ENCODE peak calls at places on chromosomes 13 and 19, in six cellular contexts. A, V, H, B, Z and I are unnamed samples.

GRCh38 chr19:41917676-41918075 is 10.6 kb downstream of the ERFL start:
- DNase-seq in A (no peak), H (no peak), V (no peak), B (no peak), Z (no peak), I (no peak)

GRCh38 chr19:54325194-54325621 is 12.2 kb upstream of the LILRA5 start:
- DNase-seq in A (no peak), B (peak), V (peak), Z (peak), H (no peak), I (peak)

GRCh38 chr13:48828962-48829405 is 146.7 kb upstream of the FNDC3A start:
- DNase-seq in A (peak), Z (peak), H (no peak), V (no peak), B (peak), I (no peak)

GRCh38 chr19:49017666-49018351 is 918 bp upstream of the LHB start:
- DNase-seq in Z (peak), A (peak), B (peak), H (peak), V (peak), I (no peak)

GRCh38 chr13:26051231-26052135 is at the start of gene SHISA2:
- DNase-seq in Z (peak), V (peak), B (peak), A (peak), H (peak), I (peak)

GRCh38 chr19:4570423-4570822 is 10.9 kb upstream of the SEMA6B start:
- DNase-seq in B (no peak), V (no peak), H (no peak), Z (no peak), A (no peak), I (no peak)

GRCh38 chr13:44331912-44332840 is 41.4 kb upstream of the SERP2 start:
- DNase-seq in Z (no peak), V (no peak), A (no peak), H (peak), B (peak), I (no peak)

GRCh38 chr19:56838930-56839664 is 1.4 kb downstream of the PEG3 start:
- DNase-seq in B (no peak), Z (peak), H (no peak), V (no peak), A (no peak), I (peak)

GRCh38 chr13:111474136-111475002 is 153.9 kb downstream of the TEX29 start:
- DNase-seq in H (peak), A (peak), B (peak), V (peak), Z (peak), I (peak)

GRCh38 chr13:94712287-94712811 is at the start of gene SOX21:
- DNase-seq in B (no peak), A (peak), Z (no peak), V (peak), H (no peak), I (no peak)

GRCh38 chr13:104750377-104750776 is 1684.2 kb upstream of the SLC10A2 start:
- DNase-seq in A (no peak), V (no peak), B (no peak), H (peak), Z (peak), I (no peak)

GRCh38 chr13:22082437-22083100 is 411.7 kb downstream of the FGF9 start:
- DNase-seq in A (no peak), Z (no peak), B (no peak), H (no peak), V (no peak), I (no peak)

GRCh38 chr19:50711196-50711595 is 8.4 kb downstream of the SHANK1 start:
- DNase-seq in Z (no peak), B (no peak), H (no peak), A (no peak), V (no peak), I (no peak)

GRCh38 chr19:43316591-43317319 is 36.7 kb upstream of the CD177 start:
- DNase-seq in H (no peak), B (peak), A (peak), V (peak), Z (peak), I (no peak)

GRCh38 chr19:5058456-5059190 is 89.7 kb downstream of the KDM4B start:
- DNase-seq in A (no peak), Z (no peak), H (no peak), B (peak), V (no peak), I (no peak)

GRCh38 chr19:29741776-29742175 is 26.7 kb upstream of the C19orf12 start:
- DNase-seq in A (no peak), B (no peak), H (no peak), V (no peak), Z (peak), I (no peak)

GRCh38 chr13:51262501-51263211 is 40.5 kb downstream of the FAM124A start:
- DNase-seq in H (no peak), V (no peak), A (no peak), Z (no peak), B (no peak), I (no peak)

GRCh38 chr13:28415994-28416411 is 78.9 kb downstream of the FLT1 start:
- DNase-seq in A (no peak), Z (peak), H (no peak), V (no peak), B (no peak), I (no peak)

GRCh38 chr19:41575998-41576397 is at the start of gene CEACAM21:
- DNase-seq in V (no peak), A (no peak), H (no peak), Z (peak), B (no peak), I (no peak)

GRCh38 chr19:31347828-31348314 is 1.4 kb downstream of the TSHZ3 start:
- DNase-seq in A (no peak), Z (no peak), H (no peak), B (peak), V (no peak), I (no peak)

GRCh38 chr19:35352448-35353304 is 5.0 kb downstream of the FFAR1 start:
- DNase-seq in H (peak), A (peak), V (peak), Z (peak), B (peak), I (peak)

GRCh38 chr19:54178581-54179261 is 5.8 kb upstream of the TMC4 start:
- DNase-seq in Z (peak), A (peak), V (peak), B (no peak), H (no peak), I (no peak)

GRCh38 chr13:68199271-68199670 is 969.1 kb upstream of the PCDH9 start:
- DNase-seq in A (no peak), H (no peak), V (no peak), B (no peak), Z (no peak), I (no peak)

GRCh38 chr19:42176649-42176989 is 40.9 kb downstream of the DEDD2 start:
- DNase-seq in B (no peak), A (no peak), H (no peak), V (peak), Z (no peak), I (peak)

GRCh38 chr19:44745386-44745831 is 3.1 kb upstream of the BCL3 start:
- DNase-seq in A (peak), B (peak), H (peak), Z (peak), V (no peak), I (no peak)

GRCh38 chr19:49136771-49137171 is 17.4 kb downstream of the PPFIA3 start:
- DNase-seq in Z (peak), H (peak), B (peak), V (no peak), A (no peak), I (no peak)

GRCh38 chr13:108345016-108345415 is 75.5 kb downstream of the TNFSF13B start:
- DNase-seq in V (no peak), Z (no peak), H (no peak), B (no peak), A (peak), I (no peak)

GRCh38 chr19:35265126-35265995 is 3.4 kb upstream of the USF2 start:
- DNase-seq in B (no peak), H (no peak), V (no peak), Z (no peak), A (peak), I (no peak)

GRCh38 chr19:954672-955494 is 29.0 kb downstream of the ARID3A start:
- DNase-seq in A (no peak), H (peak), Z (peak), V (no peak), B (no peak), I (no peak)

GRCh38 chr19:953501-954271 is 27.9 kb downstream of the ARID3A start:
- DNase-seq in V (no peak), B (no peak), Z (no peak), H (no peak), A (peak), I (no peak)

GRCh38 chr19:955803-956746 is 28.1 kb upstream of the WDR18 start:
- DNase-seq in H (peak), V (no peak), A (peak), Z (peak), B (no peak), I (peak)

GRCh38 chr19:952680-953500 is 27.1 kb downstream of the ARID3A start:
- DNase-seq in A (no peak), H (peak), V (no peak), Z (peak), B (no peak), I (no peak)

DNA sequence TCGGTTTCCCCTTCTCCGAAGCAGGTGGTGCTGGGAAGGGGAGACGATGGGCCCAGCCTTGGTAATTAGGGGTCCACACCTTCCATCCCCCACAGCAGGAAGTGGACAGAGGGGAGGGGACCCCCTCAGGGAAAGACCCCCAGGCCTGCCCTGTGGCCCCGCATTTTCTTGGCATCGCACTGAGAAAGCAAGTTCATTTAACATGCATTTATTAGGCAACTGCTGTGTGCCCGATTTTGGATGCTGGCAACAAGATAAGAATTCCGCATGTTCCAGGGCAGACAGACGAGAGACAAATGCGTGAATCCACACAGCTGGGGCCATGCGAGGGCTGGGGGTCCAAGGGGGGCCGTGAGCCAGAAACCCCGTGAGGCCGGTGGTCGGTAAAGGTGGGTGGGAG is 28.4 kb downstream of the ARID3A start:
- DNase-seq in Z (peak), H (no peak), V (no peak), B (no peak), A (no peak), I (no peak)
- H3K14ac ChIP-seq in Z (peak), H (no peak), V (no peak), B (no peak), A (no peak), I (peak)

DNA sequence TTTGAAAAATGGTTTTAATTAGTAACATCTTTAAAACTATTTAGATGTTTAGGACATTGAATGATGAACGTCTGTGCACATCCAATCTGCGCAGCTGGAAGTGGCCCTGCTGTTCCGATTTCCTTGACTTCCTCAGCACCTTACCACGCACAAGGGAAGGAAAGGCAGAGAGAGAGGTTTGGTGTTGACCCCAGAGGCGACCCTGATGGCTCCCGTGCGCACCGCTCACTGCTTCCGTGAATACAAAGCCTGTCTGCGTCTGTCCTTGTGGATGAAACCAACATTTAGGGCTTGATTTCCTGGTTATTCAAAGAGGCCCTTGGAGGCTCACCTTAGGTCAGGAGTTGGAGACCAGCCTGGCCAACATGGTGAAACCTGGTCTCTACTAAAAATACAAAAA is 8.5 kb downstream of the MCF2L start:
- DNase-seq in V (no peak), A (no peak), H (no peak), B (no peak), Z (no peak), I (no peak)
- H3K27ac ChIP-seq in V (no peak), A (no peak), H (no peak), B (no peak), Z (no peak), I (no peak)

GRCh38 chr19:6568010-6568411 is 22.9 kb downstream of the CD70 start:
- DNase-seq in A (no peak), H (no peak), B (no peak), Z (peak), V (no peak), I (no peak)

GRCh38 chr19:6572217-6572616 is 18.7 kb downstream of the CD70 start:
- DNase-seq in H (no peak), A (no peak), Z (peak), B (no peak), V (no peak), I (no peak)

GRCh38 chr19:6568816-6569215 is 22.1 kb downstream of the CD70 start:
- DNase-seq in V (no peak), B (no peak), Z (peak), A (no peak), H (no peak), I (no peak)

GRCh38 chr19:6571167-6571566 is 19.8 kb downstream of the CD70 start:
- DNase-seq in Z (no peak), A (no peak), H (no peak), V (no peak), B (no peak), I (no peak)

DNA sequence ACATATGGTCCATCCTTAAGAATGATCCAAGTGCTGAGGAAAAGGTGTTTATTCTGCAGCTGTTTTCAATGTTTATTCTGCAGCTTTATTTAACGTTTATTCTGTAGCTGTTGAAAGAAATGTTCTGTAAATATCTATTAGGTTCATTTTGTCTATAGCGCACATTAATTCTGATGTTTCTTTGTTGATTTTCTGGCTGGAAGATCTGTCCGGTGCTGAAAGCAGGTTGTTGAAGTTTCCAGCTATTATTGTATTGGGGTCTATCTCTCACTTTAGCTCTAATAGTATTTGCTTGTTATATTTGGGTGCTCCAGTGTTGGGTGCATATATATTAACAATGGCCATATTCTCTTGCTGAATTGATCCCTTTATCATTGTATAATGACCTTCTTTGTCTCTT is 20.2 kb downstream of the CD70 start:
- DNase-seq in V (no peak), B (no peak), A (no peak), H (no peak), Z (no peak), I (no peak)
- H3K14ac ChIP-seq in V (no peak), B (no peak), A (no peak), H (no peak), Z (no peak), I (no peak)

DNA sequence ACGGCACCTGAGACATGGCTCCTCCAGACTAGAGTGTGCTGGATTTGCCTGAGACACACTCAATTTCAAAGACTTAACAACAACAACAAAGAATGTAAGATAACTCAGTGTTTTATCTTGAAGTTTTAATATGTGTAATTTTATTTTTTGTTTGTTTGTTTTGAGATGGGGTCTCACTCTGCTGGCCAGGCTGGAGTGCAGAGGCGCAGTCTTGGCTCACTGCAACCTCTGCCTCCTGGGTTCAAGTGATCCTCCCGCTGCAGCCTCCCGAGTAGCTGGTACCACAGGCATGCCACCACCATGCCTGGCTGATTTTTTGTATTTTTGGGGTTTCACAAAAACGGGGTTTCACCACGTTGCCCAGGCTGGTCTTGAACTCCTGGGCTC is 131.4 kb upstream of the RNF113B start:
- DNase-seq in B (no peak), Z (no peak), A (no peak), H (no peak), V (no peak), I (no peak)
- H3K27ac ChIP-seq in B (peak), Z (no peak), A (no peak), H (no peak), V (no peak), I (no peak)

GRCh38 chr13:64471916-64472315 is 2758.2 kb downstream of the PCDH9 start:
- DNase-seq in V (no peak), A (no peak), Z (peak), B (peak), H (peak), I (no peak)

DNA sequence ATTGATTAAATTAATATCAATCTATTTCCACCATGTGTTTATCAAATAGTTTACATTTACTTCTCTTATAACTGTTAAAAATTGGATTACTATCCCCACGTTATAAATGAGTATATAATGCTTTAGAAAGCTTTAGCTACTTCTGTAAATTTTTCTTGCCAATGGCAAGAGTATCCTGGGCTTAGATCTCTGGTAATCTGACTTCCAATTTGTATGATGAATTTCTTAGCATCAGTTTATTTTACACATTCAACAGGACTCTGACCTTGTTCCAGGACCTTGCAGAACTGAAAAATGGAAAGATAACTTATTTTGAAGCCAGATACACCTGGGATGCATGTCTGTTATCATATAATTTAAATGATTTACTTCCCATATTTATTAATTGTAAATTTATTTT is 2759.4 kb downstream of the PCDH9 start:
- DNase-seq in Z (no peak), H (no peak), B (no peak), A (no peak), V (no peak), I (no peak)
- H3K14ac ChIP-seq in Z (no peak), H (no peak), B (no peak), A (no peak), V (no peak), I (no peak)

GRCh38 chr19:16262618-16263017 is 62.0 kb upstream of the KLF2 start:
- DNase-seq in B (no peak), V (no peak), H (no peak), Z (no peak), A (no peak), I (no peak)
- H3K27ac ChIP-seq in B (no peak), V (no peak), H (no peak), Z (no peak), A (no peak), I (no peak)

DNA sequence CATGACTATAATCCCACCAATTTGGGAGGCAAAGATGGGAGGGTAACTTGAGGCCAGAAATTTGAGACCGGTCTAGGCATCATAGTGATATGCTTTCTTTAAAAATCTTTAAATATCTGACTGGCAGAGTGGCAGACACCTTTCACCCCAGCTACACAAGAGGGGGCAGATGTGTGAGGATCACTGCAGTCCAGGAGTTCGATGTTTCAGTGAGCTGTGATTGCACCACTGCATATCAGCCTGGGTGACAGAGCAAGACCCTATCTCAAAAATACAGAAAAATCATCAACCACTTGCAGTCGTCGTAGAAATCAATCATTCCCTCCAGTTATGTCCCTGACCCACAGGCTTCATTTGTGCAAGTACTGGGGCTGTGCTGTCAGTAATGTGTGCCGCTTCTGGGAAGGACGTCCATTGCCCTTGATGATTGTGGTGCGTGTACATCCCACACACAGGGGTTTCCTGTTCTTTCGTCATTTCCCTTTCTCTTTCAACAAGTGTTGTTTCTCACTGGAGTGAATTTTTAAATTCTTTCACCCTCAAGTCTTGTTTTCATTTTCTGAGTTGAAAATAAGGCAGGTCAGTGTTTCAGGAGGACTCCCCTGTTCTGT is 1.4 kb downstream of the LGALS14 start:
- DNase-seq in B (no peak), A (no peak), Z (no peak), V (no peak), H (no peak), I (no peak)
- H3K14ac ChIP-seq in B (no peak), A (no peak), Z (no peak), V (no peak), H (no peak), I (no peak)

DNA sequence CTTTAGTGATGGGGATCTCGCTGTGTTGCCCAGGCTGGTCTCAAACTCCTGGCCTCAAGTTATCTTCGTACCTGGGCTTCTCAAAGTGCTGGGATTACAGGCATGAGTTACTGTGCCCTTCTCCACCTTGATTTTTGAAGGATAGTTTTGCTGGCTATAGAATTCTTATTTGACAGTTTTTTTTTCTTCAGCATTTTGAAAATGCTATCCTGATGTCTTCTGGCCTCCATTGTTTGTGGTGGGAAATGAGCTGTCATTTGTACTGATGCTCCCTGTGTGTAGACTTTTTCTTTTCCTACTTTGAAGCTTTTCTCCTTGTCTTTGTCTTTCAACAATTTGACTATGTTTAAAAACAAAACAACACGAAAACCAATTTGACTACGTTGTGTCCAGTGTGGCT is 54.2 kb downstream of the SIPA1L3 start:
- DNase-seq in Z (no peak), B (no peak), H (no peak), A (no peak), V (no peak), I (no peak)
- H3K27ac ChIP-seq in Z (no peak), B (no peak), H (no peak), A (no peak), V (no peak), I (no peak)